ENCODE peak calls at places on chromosomes 1 and 21, in six cellular contexts. G, V, M, C, Y and J are unnamed samples.

GRCh38 chr1:115052454-115053083 is 22.9 kb downstream of the TSHB start:
- DNase-seq in M (peak), G (peak), C (no peak), V (peak), Y (no peak), J (peak)

GRCh38 chr1:111989531-111990025 is at the start of gene KCND3:
- DNase-seq in Y (no peak), M (peak), G (no peak), V (no peak), C (no peak), J (peak)

GRCh38 chr1:43572084-43572483 is 41.4 kb downstream of the PTPRF start:
- DNase-seq in C (no peak), Y (no peak), G (no peak), V (no peak), M (no peak), J (no peak)

GRCh38 chr1:197393772-197394171 is 125.7 kb downstream of the CRB1 start:
- DNase-seq in V (no peak), C (no peak), G (no peak), M (no peak), Y (no peak), J (no peak)

GRCh38 chr1:89842547-89843278 is 21.9 kb downstream of the LRRC8D start:
- DNase-seq in Y (no peak), G (no peak), M (no peak), V (no peak), C (no peak), J (no peak)

GRCh38 chr1:115098979-115099692 is 9.8 kb upstream of the TSPAN2 start:
- DNase-seq in M (peak), G (peak), V (peak), C (no peak), Y (peak), J (peak)

GRCh38 chr1:1117469-1117831 is 1.6 kb upstream of the C1orf159 start:
- DNase-seq in C (no peak), V (no peak), Y (no peak), G (no peak), M (no peak), J (no peak)

GRCh38 chr21:36825683-36826082 is 126.8 kb downstream of the SIM2 start:
- DNase-seq in V (no peak), M (no peak), Y (no peak), G (no peak), C (no peak), J (no peak)

GRCh38 chr1:156804026-156804425 is 12.6 kb downstream of the SH2D2A start:
- DNase-seq in G (peak), Y (no peak), C (no peak), V (no peak), M (no peak), J (no peak)

GRCh38 chr1:61253059-61253735 is 170.8 kb downstream of the NFIA start:
- DNase-seq in C (no peak), V (no peak), Y (no peak), M (peak), G (no peak), J (no peak)

GRCh38 chr1:16017461-16018303 is at the start of gene HSPB7:
- DNase-seq in V (no peak), M (no peak), C (no peak), Y (no peak), G (no peak), J (peak)

GRCh38 chr21:22516230-22516629 is 1518.0 kb downstream of the NCAM2 start:
- DNase-seq in Y (no peak), G (no peak), M (no peak), C (no peak), V (no peak), J (no peak)